ENCODE peak calls at places on chromosomes 3 and 15, in ten cellular contexts. O is pulmonary artery endothelial cell, X is putamen, W is ovary, Y is C1 segment of cervical spinal cord, K is NCI-H1092 treated with DMSO at 0.1 percent for 48 hours, L is midbrain, T is cardiac muscle cell, Z is lung, G is globus pallidus. D is an unnamed sample.

GRCh38 chr3:101646726-101647125 is 30.2 kb downstream of the ZBTB11 start:
- DNase-seq in G (no peak), Z (no peak), K (no peak), O (no peak), Y (no peak), X (no peak), W (no peak), T (no peak), L (no peak), D (no peak)

GRCh38 chr3:47421741-47422649 is 41.2 kb downstream of the PTPN23 start:
- DNase-seq in X (no peak), T (no peak), K (peak), L (no peak), W (peak), O (no peak), Z (no peak), G (no peak), Y (no peak), D (no peak)

GRCh38 chr3:188067932-188068331 is 86.0 kb upstream of the LPP start:
- DNase-seq in K (no peak), Z (no peak), W (no peak), O (peak), T (no peak), G (no peak), X (no peak), L (no peak), Y (no peak), D (no peak)

GRCh38 chr15:51874751-51875644 is 45.5 kb downstream of the TMOD3 start:
- DNase-seq in Z (no peak), O (peak), T (no peak), X (no peak), G (no peak), K (no peak), W (peak), Y (no peak), L (no peak), D (no peak)

GRCh38 chr3:136075816-136076215 is 110.3 kb downstream of the PPP2R3A start:
- DNase-seq in W (no peak), Y (no peak), L (no peak), T (no peak), G (no peak), Z (no peak), O (no peak), K (no peak), X (no peak), D (no peak)

GRCh38 chr15:37893309-37893708 is 41.1 kb upstream of the TMCO5A start:
- DNase-seq in G (no peak), T (no peak), L (no peak), O (no peak), K (no peak), W (no peak), X (no peak), Y (no peak), Z (no peak), D (no peak)

GRCh38 chr3:38117163-38117716 is 19.7 kb downstream of the ACAA1 start:
- DNase-seq in Y (no peak), K (no peak), G (no peak), L (no peak), T (no peak), Z (peak), W (no peak), O (no peak), X (no peak), D (no peak)

GRCh38 chr3:54830658-54831057 is 97.2 kb downstream of the LRTM1 start:
- DNase-seq in O (no peak), L (no peak), Z (no peak), W (no peak), Y (no peak), G (no peak), T (no peak), K (no peak), X (no peak), D (no peak)

GRCh38 chr3:139541898-139542288 is 2.4 kb upstream of the RBP1 start:
- DNase-seq in Z (no peak), O (no peak), W (no peak), K (no peak), G (no peak), Y (no peak), X (no peak), T (no peak), L (no peak), D (no peak)

GRCh38 chr15:32870240-32871033 is 152.6 kb downstream of the GREM1 start:
- DNase-seq in O (no peak), L (no peak), W (no peak), Y (no peak), K (no peak), X (no peak), T (no peak), Z (no peak), G (no peak), D (no peak)

GRCh38 chr3:89375451-89375850 is 268.0 kb downstream of the EPHA3 start:
- DNase-seq in L (no peak), O (no peak), G (no peak), T (peak), Y (no peak), Z (no peak), W (no peak), X (no peak), K (no peak), D (no peak)

GRCh38 chr15:77009646-77010311 is 14.9 kb downstream of the PSTPIP1 start:
- DNase-seq in G (no peak), W (no peak), Y (no peak), K (no peak), L (no peak), X (no peak), T (no peak), Z (no peak), O (no peak), D (no peak)

GRCh38 chr3:100891033-100891432 is 102.2 kb downstream of the ABI3BP start:
- DNase-seq in Z (no peak), Y (no peak), O (peak), X (no peak), W (no peak), T (no peak), L (no peak), K (no peak), G (no peak), D (no peak)

GRCh38 chr3:42732196-42732828 is 29.7 kb upstream of the HHATL start:
- DNase-seq in L (peak), Z (no peak), W (peak), T (peak), G (peak), O (no peak), K (no peak), X (peak), Y (no peak), D (peak)

GRCh38 chr3:157872902-157873301 is 233.3 kb downstream of the SHOX2 start:
- DNase-seq in X (no peak), K (no peak), T (no peak), Y (no peak), G (no peak), L (no peak), O (no peak), Z (no peak), W (no peak), D (no peak)

GRCh38 chr15:51623386-51623938 is 891 bp upstream of the DMXL2 start:
- DNase-seq in Z (no peak), X (peak), Y (no peak), T (no peak), K (peak), O (no peak), L (no peak), G (no peak), W (no peak), D (no peak)

GRCh38 chr15:52782514-52782913 is 7.6 kb downstream of the ONECUT1 start:
- DNase-seq in Y (no peak), O (no peak), L (no peak), T (no peak), Z (no peak), K (no peak), W (no peak), G (no peak), X (no peak), D (no peak)

GRCh38 chr3:138241061-138241460 is 54.0 kb downstream of the ARMC8 start:
- DNase-seq in L (no peak), G (no peak), O (no peak), X (no peak), Y (no peak), K (no peak), T (no peak), Z (no peak), W (no peak), D (no peak)

GRCh38 chr3:112873632-112874031 is 27.0 kb upstream of the CD200R1L start:
- DNase-seq in O (no peak), T (no peak), X (no peak), W (no peak), Y (no peak), K (no peak), Z (no peak), G (no peak), L (no peak), D (no peak)

GRCh38 chr15:68434021-68434420 is 2.1 kb upstream of the ITGA11 start:
- DNase-seq in Z (peak), K (no peak), T (no peak), X (no peak), Y (no peak), G (no peak), L (no peak), O (no peak), W (no peak), D (no peak)

GRCh38 chr15:61893146-61893545 is 167.1 kb downstream of the VPS13C start:
- DNase-seq in Y (no peak), X (no peak), T (no peak), W (no peak), O (no peak), Z (no peak), L (no peak), G (no peak), K (no peak), D (no peak)

GRCh38 chr15:73212424-73212823 is 156.3 kb downstream of the HCN4 start:
- DNase-seq in O (no peak), Z (no peak), X (no peak), K (no peak), G (no peak), W (no peak), L (no peak), T (no peak), Y (no peak), D (no peak)

GRCh38 chr3:141738636-141739363 is 702 bp downstream of the RNF7 start:
- DNase-seq in W (no peak), Y (no peak), K (peak), X (no peak), L (no peak), O (no peak), G (no peak), Z (no peak), T (peak), D (no peak)

GRCh38 chr3:64049136-64049535 is 25.8 kb upstream of the PSMD6 start:
- DNase-seq in W (no peak), T (no peak), Z (no peak), Y (no peak), K (no peak), G (no peak), O (no peak), X (no peak), L (no peak), D (no peak)

GRCh38 chr3:191008074-191008473 is 145.6 kb upstream of the GMNC start:
- DNase-seq in K (no peak), Z (no peak), L (no peak), T (no peak), W (no peak), Y (no peak), X (no peak), G (no peak), O (no peak), D (no peak)

GRCh38 chr3:134974621-134975020 is 179.6 kb downstream of the EPHB1 start:
- DNase-seq in X (no peak), T (no peak), Y (no peak), O (no peak), K (peak), W (no peak), L (no peak), G (no peak), Z (no peak), D (no peak)

GRCh38 chr3:194407423-194407822 is 8.4 kb upstream of the GP5 start:
- DNase-seq in X (no peak), Z (no peak), T (no peak), G (no peak), L (no peak), Y (no peak), K (no peak), W (no peak), O (no peak), D (no peak)

GRCh38 chr15:65421360-65422215 is 1.2 kb downstream of the IGDCC4 start:
- DNase-seq in Y (no peak), K (no peak), X (no peak), O (no peak), L (peak), W (peak), T (peak), G (peak), Z (no peak), D (no peak)

GRCh38 chr3:71072288-71072687 is 511.2 kb downstream of the FOXP1 start:
- DNase-seq in Z (no peak), L (no peak), T (no peak), X (no peak), G (no peak), O (no peak), Y (no peak), W (no peak), K (no peak), D (no peak)

GRCh38 chr3:64399205-64399800 is 174.0 kb upstream of the PRICKLE2 start:
- DNase-seq in Y (no peak), T (peak), O (peak), G (peak), L (peak), K (peak), W (peak), Z (no peak), X (peak), D (no peak)

GRCh38 chr3:98812851-98813374 is 49.8 kb downstream of the ST3GAL6 start:
- DNase-seq in W (no peak), Y (no peak), K (peak), T (peak), X (peak), O (no peak), G (peak), L (peak), Z (peak), D (no peak)

GRCh38 chr15:65077981-65078352 is 1.4 kb downstream of the KBTBD13 start:
- DNase-seq in T (peak), W (peak), G (no peak), L (no peak), X (no peak), Y (no peak), O (no peak), Z (peak), K (peak), D (no peak)

GRCh38 chr15:101411085-101411484 is 78.4 kb downstream of the PCSK6 start:
- DNase-seq in G (no peak), L (no peak), W (no peak), O (no peak), K (no peak), X (no peak), Z (no peak), Y (no peak), T (no peak), D (no peak)

GRCh38 chr15:75335705-75336355 is at the start of gene COMMD4:
- DNase-seq in T (peak), Z (peak), X (peak), Y (peak), K (peak), L (peak), G (peak), W (peak), O (peak), D (peak)

GRCh38 chr3:178072391-178072790 is 463.8 kb upstream of the KCNMB2 start:
- DNase-seq in G (no peak), L (no peak), W (no peak), K (peak), X (peak), T (no peak), Z (no peak), Y (no peak), O (no peak), D (no peak)

D was measured in caudate nucleus.